ENCODE peak calls at places on chromosomes 4 and X, in six cellular contexts. I is endothelial cell of umbilical vein, O is cardiac muscle cell, Z is thoracic aorta, M is fibroblast of lung, X is tibial nerve. A is an unnamed sample. For H3K4me1, the result is how much of the 10 kb centered on the place peaks cover.

GRCh38 chrX:126027229-126027628 is 138.9 kb downstream of the DCAF12L2 start:
- DNase-seq in I (no peak), O (no peak), Z (no peak), M (no peak), X (no peak), A (no peak)

GRCh38 chr4:112145820-112146813 is 863 bp downstream of the FAM241A start:
- DNase-seq in I (peak), O (peak), Z (no peak), M (peak), X (no peak), A (peak)

GRCh38 chr4:110518889-110519490 is 43.0 kb downstream of the ENPEP start:
- DNase-seq in I (peak), O (peak), Z (no peak), M (peak), X (no peak), A (no peak)

GRCh38 chrX:10190367-10190766 is 33.6 kb downstream of the CLCN4 start:
- DNase-seq in I (peak), O (peak), Z (no peak), M (peak), X (no peak), A (no peak)

GRCh38 chr4:127778102-127778501 is 4.0 kb upstream of the HSPA4L start:
- DNase-seq in I (no peak), O (no peak), Z (no peak), M (no peak), X (no peak), A (no peak)

GRCh38 chr4:71607109-71607508 is 176.8 kb downstream of the GC start:
- DNase-seq in I (no peak), O (no peak), Z (no peak), M (no peak), X (no peak), A (no peak)

GRCh38 chrX:105567046-105567445 is 255.3 kb upstream of the NRK start:
- DNase-seq in I (no peak), O (no peak), Z (no peak), M (no peak), X (no peak), A (no peak)

GRCh38 chr4:2303121-2303685 is 41.3 kb upstream of the MXD4 start:
- DNase-seq in I (no peak), O (no peak), Z (no peak), M (no peak), X (no peak), A (no peak)

GRCh38 chr4:123945301-123945700 is 548.7 kb downstream of the SPRY1 start:
- DNase-seq in I (no peak), O (no peak), Z (no peak), M (no peak), X (no peak), A (no peak)

GRCh38 chr4:41442818-41443217 is 95.1 kb upstream of the LIMCH1 start:
- DNase-seq in I (peak), O (no peak), Z (no peak), M (no peak), X (no peak), A (no peak)

GRCh38 chr4:174707277-174707676 is 121.8 kb downstream of the GLRA3 start:
- DNase-seq in I (no peak), O (no peak), Z (no peak), M (no peak), X (no peak), A (no peak)

GRCh38 chrX:40952855-40953254 is 132.4 kb upstream of the USP9X start:
- DNase-seq in I (peak), O (peak), Z (no peak), M (peak), X (no peak), A (no peak)

GRCh38 chr4:98638661-98639060 is 19.8 kb downstream of the TSPAN5 start:
- DNase-seq in I (no peak), O (no peak), Z (no peak), M (peak), X (no peak), A (no peak)

GRCh38 chrX:6852121-6852520 is 295.4 kb upstream of the STS start:
- DNase-seq in I (no peak), O (no peak), Z (no peak), M (no peak), X (no peak), A (no peak)

GRCh38 chr4:158809611-158810486 is 41.0 kb downstream of the FNIP2 start:
- DNase-seq in I (peak), O (peak), Z (no peak), M (peak), X (no peak), A (peak)

GRCh38 chr4:94665500-94666398 is 92.0 kb upstream of the BMPR1B start:
- DNase-seq in I (no peak), O (no peak), Z (no peak), M (no peak), X (no peak), A (no peak)

GRCh38 chrX:136529795-136530194 is 2.2 kb upstream of the VGLL1 start:
- DNase-seq in I (no peak), O (no peak), Z (no peak), M (no peak), X (no peak), A (no peak)

GRCh38 chrX:39745782-39746181 is 352.0 kb downstream of the BCOR start:
- DNase-seq in I (no peak), O (no peak), Z (no peak), M (no peak), X (no peak), A (no peak)

GRCh38 chr4:162347492-162348213 is 183.9 kb upstream of the FSTL5 start:
- DNase-seq in I (peak), O (no peak), Z (no peak), M (no peak), X (no peak), A (no peak)

GRCh38 chr4:31089815-31090214 is 369.6 kb downstream of the PCDH7 start:
- DNase-seq in I (peak), O (peak), Z (no peak), M (peak), X (no peak), A (no peak)
- H3K4me1 ChIP-seq in I (half or more), O (half or more), Z (half or more), M (under half), X (under half), A (under half)

DNA sequence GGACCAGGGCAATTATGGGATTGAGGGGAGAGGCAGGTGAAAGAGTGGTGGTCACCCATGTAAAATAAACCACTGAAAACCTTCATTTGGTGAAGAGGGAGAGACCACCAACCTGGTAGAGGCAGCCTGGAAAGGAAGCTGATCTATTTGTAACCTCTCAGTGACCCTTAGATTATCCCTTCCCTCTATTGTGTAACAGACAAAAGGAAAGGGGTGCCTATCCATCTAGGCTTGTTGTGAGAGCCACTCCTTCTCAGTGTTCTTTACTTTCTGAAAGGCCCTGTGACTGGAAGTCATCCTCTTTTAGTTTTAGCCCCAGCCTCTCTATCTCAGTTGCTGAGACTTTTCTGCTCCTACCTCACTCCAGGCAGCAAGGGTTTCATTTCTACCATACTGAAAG is 142.4 kb downstream of the TMEM164 start:
- DNase-seq in I (no peak), O (no peak), Z (no peak), M (no peak), X (no peak), A (no peak)
- TF ChIP-seq CTCF in I (no peak), O (no peak), Z (no peak), M (no peak), X (no peak), A (no peak)

DNA sequence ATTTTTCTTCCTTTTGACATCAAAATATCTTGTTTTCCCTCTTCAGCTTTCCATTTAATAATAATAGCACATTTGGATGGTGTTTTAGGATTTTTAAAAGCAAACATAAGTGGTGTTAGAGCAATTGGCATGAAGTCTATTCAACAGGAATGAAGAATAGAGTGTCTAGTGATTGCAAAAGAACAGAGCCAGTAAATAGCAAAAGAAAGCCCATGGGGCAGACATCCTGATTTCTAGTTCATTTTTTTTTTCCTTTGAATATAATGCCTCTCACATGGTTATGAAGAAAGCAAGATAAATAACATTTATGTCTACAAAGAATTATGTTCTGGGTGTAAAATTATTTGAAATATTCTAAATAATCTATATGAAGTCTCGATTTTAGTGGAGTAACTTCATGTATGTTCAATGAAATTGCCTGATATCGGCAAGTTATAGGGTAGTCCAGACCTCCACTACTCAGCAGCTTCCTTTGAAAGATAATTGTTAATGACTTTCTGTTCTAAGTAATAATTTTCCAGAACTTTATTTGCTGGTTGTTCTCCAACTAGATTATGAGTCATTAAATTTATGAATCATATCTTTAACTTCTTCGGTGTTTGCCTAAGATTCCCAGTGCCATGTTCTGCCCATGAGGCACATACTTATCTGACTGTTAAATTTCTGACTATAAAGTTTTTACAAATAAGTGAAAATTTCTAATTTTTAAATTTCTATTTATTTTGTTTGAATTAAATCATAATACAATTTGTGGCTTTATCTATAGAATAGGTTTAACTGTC is 587.9 kb downstream of the TLL1 start:
- DNase-seq in I (no peak), O (peak), Z (no peak), M (peak), X (no peak), A (no peak)
- H3K4me3 ChIP-seq in I (no peak), O (no peak), Z (no peak), M (no peak), X (no peak), A (no peak)

GRCh38 chr4:25847329-25847728 is 15.5 kb downstream of the SEL1L3 start:
- DNase-seq in I (no peak), O (peak), Z (no peak), M (peak), X (no peak), A (no peak)

GRCh38 chr4:25844957-25845712 is 17.7 kb downstream of the SEL1L3 start:
- DNase-seq in I (no peak), O (no peak), Z (no peak), M (no peak), X (no peak), A (no peak)

GRCh38 chr4:25843340-25844097 is 19.3 kb downstream of the SEL1L3 start:
- DNase-seq in I (no peak), O (no peak), Z (no peak), M (no peak), X (no peak), A (no peak)

GRCh38 chr4:25842229-25842840 is 20.5 kb downstream of the SEL1L3 start:
- DNase-seq in I (no peak), O (no peak), Z (no peak), M (no peak), X (no peak), A (no peak)

GRCh38 chr4:25845841-25846653 is 16.7 kb downstream of the SEL1L3 start:
- DNase-seq in I (no peak), O (no peak), Z (no peak), M (no peak), X (no peak), A (no peak)
- H3K4me1 ChIP-seq in I (under half), O (under half), Z (under half), M (under half), X (under half), A (under half)

GRCh38 chr4:52910115-52910514 is 48.0 kb downstream of the RASL11B start:
- DNase-seq in I (no peak), O (no peak), Z (no peak), M (no peak), X (no peak), A (no peak)
- TF ChIP-seq CTCF in I (no peak), O (no peak), Z (no peak), M (no peak), X (no peak), A (no peak)

GRCh38 chrX:87525771-87526229 is 8.2 kb downstream of the KLHL4 start:
- DNase-seq in I (peak), O (peak), Z (no peak), M (peak), X (no peak), A (no peak)
- H3K4me3 ChIP-seq in I (peak), O (no peak), Z (no peak), M (no peak), X (no peak), A (no peak)

GRCh38 chr4:7500404-7500803 is 65.7 kb upstream of the PSAPL1 start:
- DNase-seq in I (no peak), O (no peak), Z (no peak), M (no peak), X (no peak), A (no peak)

GRCh38 chr4:7503597-7503996 is 68.9 kb upstream of the PSAPL1 start:
- DNase-seq in I (no peak), O (no peak), Z (no peak), M (no peak), X (no peak), A (no peak)

GRCh38 chr4:7505116-7505900 is 70.6 kb upstream of the PSAPL1 start:
- DNase-seq in I (no peak), O (no peak), Z (no peak), M (no peak), X (no peak), A (no peak)

GRCh38 chr4:7498406-7499200 is 63.9 kb upstream of the PSAPL1 start:
- DNase-seq in I (no peak), O (no peak), Z (no peak), M (no peak), X (no peak), A (no peak)

GRCh38 chr4:7499661-7500060 is 64.9 kb upstream of the PSAPL1 start:
- DNase-seq in I (no peak), O (no peak), Z (no peak), M (no peak), X (no peak), A (no peak)
- H3K4me1 ChIP-seq in I (under half), O (under half), Z (under half), M (under half), X (under half), A (under half)

A was measured in gastrocnemius medialis.